ENCODE peak calls at places on chromosome 21, in seven cellular contexts. C, V, F, L, M, Z and U are unnamed samples. For H3K27me3, the result is how much of the 10 kb centered on the place peaks cover.

GRCh38 chr21:33901421-33902288 is 13.9 kb downstream of the ATP5PO start:
- DNase-seq in L (peak), V (no peak), F (peak), C (peak), Z (peak), M (peak), U (no peak)

GRCh38 chr21:25487046-25487594 is 120.2 kb downstream of the MRPL39 start:
- DNase-seq in V (no peak), C (no peak), F (no peak), M (no peak), Z (no peak), L (no peak), U (no peak)

GRCh38 chr21:28193189-28193588 is 799.5 kb downstream of the LTN1 start:
- DNase-seq in Z (no peak), C (no peak), F (no peak), M (no peak), V (no peak), L (no peak), U (no peak)

GRCh38 chr21:46362946-46363345 is 39.0 kb downstream of the PCNT start:
- DNase-seq in Z (no peak), L (no peak), C (no peak), V (peak), M (no peak), F (no peak), U (no peak)

GRCh38 chr21:16590186-16590585 is 860.4 kb downstream of the USP25 start:
- DNase-seq in L (no peak), C (no peak), V (no peak), F (no peak), Z (no peak), M (no peak), U (no peak)

GRCh38 chr21:38811257-38811656 is 5.5 kb downstream of the ETS2 start:
- DNase-seq in V (no peak), C (peak), M (peak), Z (no peak), L (peak), F (no peak), U (no peak)

GRCh38 chr21:37667380-37667779 is 248.9 kb downstream of the KCNJ6 start:
- DNase-seq in Z (no peak), V (no peak), C (no peak), F (no peak), L (no peak), M (no peak), U (no peak)

GRCh38 chr21:34027727-34028461 is 45.5 kb upstream of the MRPS6 start:
- DNase-seq in F (no peak), Z (no peak), C (no peak), V (no peak), M (peak), L (peak), U (no peak)

GRCh38 chr21:22575165-22575584 is 1577.0 kb downstream of the NCAM2 start:
- DNase-seq in C (no peak), L (no peak), V (no peak), F (no peak), M (no peak), Z (no peak), U (no peak)

GRCh38 chr21:33976980-33977720 is 61.5 kb upstream of the ATP5PO start:
- DNase-seq in M (no peak), V (no peak), Z (no peak), F (no peak), L (no peak), C (no peak), U (no peak)

GRCh38 chr21:46347791-46348381 is 23.9 kb downstream of the PCNT start:
- DNase-seq in L (peak), M (no peak), C (no peak), Z (no peak), V (peak), F (no peak), U (no peak)

GRCh38 chr21:27190601-27191000 is 223.7 kb upstream of the ADAMTS5 start:
- DNase-seq in V (no peak), C (peak), L (peak), F (no peak), Z (peak), M (peak), U (no peak)

GRCh38 chr21:29082416-29082815 is 9.0 kb upstream of the CCT8 start:
- DNase-seq in V (no peak), M (no peak), C (no peak), Z (no peak), L (no peak), F (no peak), U (no peak)

GRCh38 chr21:35252831-35253230 is 203.7 kb upstream of the RUNX1 start:
- DNase-seq in Z (no peak), C (peak), L (peak), M (no peak), F (no peak), V (no peak), U (no peak)

GRCh38 chr21:27564684-27565280 is 597.9 kb upstream of the ADAMTS5 start:
- DNase-seq in C (peak), Z (peak), F (no peak), M (peak), V (no peak), L (peak), U (no peak)

GRCh38 chr21:34535886-34536285 is 23.9 kb upstream of the KCNE1 start:
- DNase-seq in C (no peak), F (no peak), L (no peak), M (no peak), Z (no peak), V (no peak), U (no peak)

GRCh38 chr21:18030248-18030647 is 211.1 kb upstream of the C21orf91 start:
- DNase-seq in M (no peak), L (no peak), V (no peak), F (no peak), C (no peak), Z (no peak), U (no peak)

GRCh38 chr21:46599251-46599572 is 5.7 kb downstream of the S100B start:
- DNase-seq in V (no peak), F (no peak), M (peak), L (peak), Z (no peak), C (peak), U (no peak)

GRCh38 chr21:29092102-29092959 is 18.9 kb upstream of the CCT8 start:
- DNase-seq in C (peak), L (peak), V (no peak), F (no peak), M (peak), Z (no peak), U (no peak)

GRCh38 chr21:40053007-40053406 is 185.8 kb downstream of the PCP4 start:
- DNase-seq in C (no peak), Z (peak), M (no peak), F (peak), L (peak), V (peak), U (peak)

GRCh38 chr21:18369115-18369514 is 34.5 kb downstream of the TMPRSS15 start:
- DNase-seq in M (no peak), F (no peak), C (no peak), V (no peak), Z (no peak), L (peak), U (no peak)

GRCh38 chr21:37711294-37711844 is 204.9 kb downstream of the KCNJ6 start:
- DNase-seq in V (no peak), L (no peak), C (no peak), F (no peak), Z (no peak), M (no peak), U (no peak)

GRCh38 chr21:35217504-35218060 is 168.5 kb upstream of the RUNX1 start:
- DNase-seq in M (peak), Z (no peak), V (no peak), F (no peak), L (peak), C (peak), U (no peak)

GRCh38 chr21:38171723-38172344 is 85.0 kb upstream of the KCNJ15 start:
- DNase-seq in Z (no peak), V (peak), F (no peak), L (peak), C (peak), M (peak), U (no peak)

GRCh38 chr21:18913914-18914313 is 510.3 kb upstream of the TMPRSS15 start:
- DNase-seq in C (no peak), F (no peak), Z (no peak), M (no peak), V (peak), L (no peak), U (no peak)

GRCh38 chr21:25573409-25574206 is 33.7 kb downstream of the MRPL39 start:
- DNase-seq in V (no peak), Z (no peak), F (no peak), M (peak), C (peak), L (peak), U (no peak)

GRCh38 chr21:38807987-38808386 is 2.3 kb downstream of the ETS2 start:
- DNase-seq in Z (no peak), V (no peak), C (peak), M (no peak), F (no peak), L (no peak), U (no peak)

GRCh38 chr21:25370311-25370744 is 237.0 kb downstream of the MRPL39 start:
- DNase-seq in C (peak), M (peak), F (no peak), L (peak), V (no peak), Z (no peak), U (no peak)

DNA sequence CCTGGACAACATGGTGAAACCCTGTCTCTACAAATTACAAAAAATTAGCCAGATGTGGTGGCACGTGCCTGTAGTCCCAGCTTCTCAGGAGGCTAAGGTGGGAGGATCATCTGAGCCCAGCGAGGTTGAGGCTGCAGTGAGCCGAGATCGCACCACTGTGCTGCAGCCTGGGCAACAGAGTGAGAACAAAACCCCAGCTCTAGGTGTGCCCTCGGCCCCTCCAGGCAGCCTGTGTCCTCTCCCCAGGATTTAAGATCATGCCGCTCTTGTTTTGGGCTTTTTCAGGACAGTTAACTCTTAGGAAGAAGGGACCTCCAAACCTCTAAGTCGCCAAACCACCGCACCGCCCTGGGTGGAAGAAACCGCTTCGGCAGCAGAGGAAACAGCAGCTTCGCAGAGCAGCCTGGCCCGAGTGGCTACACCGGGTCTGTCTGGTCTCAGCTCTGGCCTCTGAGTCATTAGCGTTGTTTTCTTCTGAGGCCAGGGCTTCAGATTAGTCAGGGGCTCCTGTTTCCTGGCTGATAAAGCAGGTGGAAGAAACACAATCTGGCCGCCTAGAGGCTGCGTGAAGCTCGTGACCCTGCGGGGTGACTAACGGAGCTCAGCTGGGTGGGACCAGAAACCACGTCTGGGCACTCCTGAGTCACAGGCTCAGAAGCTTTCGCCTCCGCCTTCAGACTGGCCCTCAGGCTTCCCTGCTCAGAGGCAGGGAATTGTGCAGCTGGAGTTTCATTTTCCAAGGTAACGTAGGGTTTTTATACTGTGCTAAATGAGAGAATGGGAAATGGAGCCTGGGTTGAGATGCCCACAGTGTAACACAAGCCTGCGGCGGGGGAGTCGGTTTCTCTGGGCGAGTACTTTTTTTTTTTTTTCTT is 44.7 kb downstream of the CHAF1B start:
- DNase-seq in F (peak), L (peak), C (peak), M (peak), Z (peak), V (peak), U (peak)
- H3K27ac ChIP-seq in F (peak), L (peak), C (peak), M (peak), Z (no peak), V (peak), U (peak)

DNA sequence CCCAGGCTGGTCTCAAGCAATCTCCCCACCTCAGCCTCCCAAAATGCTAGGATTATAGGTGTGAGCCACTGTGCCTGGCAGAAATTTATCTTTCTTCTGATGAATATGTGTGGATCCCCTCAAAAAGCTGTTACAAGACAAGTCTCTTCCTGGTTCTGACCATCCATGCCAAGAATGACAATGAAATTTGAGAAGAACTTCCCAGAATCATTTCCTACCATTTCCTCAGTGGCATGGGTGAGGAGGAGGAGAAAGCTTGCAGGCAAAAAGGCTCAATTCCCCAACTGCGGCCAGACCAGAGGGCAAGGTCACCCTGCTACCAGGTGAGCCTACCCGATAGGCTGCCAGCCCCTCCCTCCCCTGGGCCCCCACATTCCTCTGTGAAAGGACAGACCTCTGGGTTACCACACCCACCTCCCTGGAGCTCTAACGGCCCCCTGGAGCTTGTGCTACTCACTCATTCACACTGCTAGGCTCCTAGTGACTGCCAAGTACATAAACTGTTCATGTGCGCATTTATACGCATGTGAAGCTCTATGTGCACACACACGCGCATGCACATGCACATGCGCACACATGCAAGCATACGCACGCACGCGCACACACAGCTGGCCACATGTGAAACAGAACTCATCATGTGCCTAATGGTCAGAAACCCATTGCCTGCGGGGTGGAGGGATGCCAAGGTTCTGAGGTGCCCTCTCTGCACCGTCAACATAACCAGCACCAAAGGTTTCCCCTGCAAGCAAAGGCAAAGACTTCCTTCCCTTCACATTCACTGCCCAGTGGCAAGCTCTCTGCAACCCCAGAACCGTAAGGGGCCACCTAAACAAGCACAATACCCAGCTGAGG is 17.1 kb downstream of the MRAP start:
- DNase-seq in V (no peak), M (no peak), Z (no peak), C (no peak), L (no peak), F (no peak), U (no peak)
- H3K4me3 ChIP-seq in V (no peak), M (no peak), Z (no peak), C (no peak), L (no peak), F (no peak), U (no peak)

GRCh38 chr21:44594406-44594916 is 2.2 kb upstream of the KRTAP10-6 start:
- DNase-seq in F (no peak), Z (no peak), L (no peak), C (no peak), V (no peak), M (no peak), U (no peak)

GRCh38 chr21:44590311-44590721 is 2.0 kb downstream of the KRTAP10-6 start:
- DNase-seq in Z (no peak), V (no peak), F (no peak), M (no peak), L (no peak), C (no peak), U (peak)

GRCh38 chr21:44592446-44593365 is at the start of gene KRTAP10-6:
- DNase-seq in Z (no peak), M (no peak), V (no peak), F (no peak), C (no peak), L (no peak), U (peak)

GRCh38 chr21:44596068-44596725 is 3.9 kb upstream of the KRTAP10-6 start:
- DNase-seq in C (no peak), V (no peak), Z (no peak), F (no peak), M (no peak), L (peak), U (no peak)

GRCh38 chr21:44593598-44594405 is 1.5 kb upstream of the KRTAP10-6 start:
- DNase-seq in V (no peak), F (no peak), M (no peak), L (peak), C (peak), Z (no peak), U (peak)
- H3K27me3 ChIP-seq in V (under half), F (under half), M (under half), L (under half), C (under half), Z (under half), U (under half)

DNA sequence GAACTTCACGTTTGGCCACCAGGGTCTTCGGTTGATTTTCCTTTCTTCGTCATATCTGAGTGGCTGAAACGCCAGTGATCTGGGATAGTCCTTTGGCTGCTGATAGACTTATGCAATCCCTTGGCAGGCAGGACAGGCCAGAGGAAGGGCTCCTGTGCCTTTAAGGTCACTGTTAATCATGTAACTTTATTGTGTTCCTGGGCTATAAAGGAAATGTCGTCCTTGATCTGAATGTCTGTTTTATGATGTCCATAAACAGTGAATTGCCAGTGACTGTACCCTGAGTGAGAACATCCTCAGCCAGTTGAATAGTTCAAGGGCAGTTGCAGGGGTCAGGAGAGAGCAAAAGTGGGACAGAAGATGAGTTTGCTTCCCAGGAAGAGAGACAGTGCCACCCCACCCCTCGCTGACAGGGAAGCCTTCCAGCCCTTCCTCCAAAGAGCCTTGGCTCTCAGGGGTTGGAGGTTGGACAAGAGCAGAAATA is 68.0 kb downstream of the PDE9A start:
- DNase-seq in C (no peak), M (no peak), F (peak), V (no peak), Z (peak), L (no peak), U (no peak)
- H3K27ac ChIP-seq in C (no peak), M (no peak), F (no peak), V (peak), Z (peak), L (no peak), U (peak)

GRCh38 chr21:15061284-15061683 is 3.5 kb downstream of the NRIP1 start:
- DNase-seq in V (no peak), L (no peak), Z (no peak), C (no peak), F (no peak), M (no peak), U (no peak)
- H3K4me3 ChIP-seq in V (no peak), L (peak), Z (no peak), C (peak), F (no peak), M (peak), U (no peak)

DNA sequence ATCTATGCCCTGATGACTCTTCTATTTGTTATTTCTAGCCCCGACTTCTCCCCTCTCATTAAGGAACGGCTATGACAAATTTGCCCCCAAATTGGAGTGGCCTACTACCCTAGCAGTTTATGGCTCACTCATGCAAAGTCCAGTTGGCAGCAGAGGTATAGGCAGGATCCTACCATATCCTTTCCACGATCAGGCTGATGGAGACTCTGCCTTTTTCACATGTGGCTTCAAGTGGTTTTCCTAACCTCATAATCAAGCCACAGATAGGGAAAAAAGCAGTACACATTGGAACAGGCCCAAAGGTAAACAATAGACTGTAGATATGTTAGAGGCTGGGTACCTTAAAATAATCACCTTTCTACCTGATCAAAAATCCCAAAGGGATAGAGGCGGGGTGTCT is 292.5 kb downstream of the NCAM2 start:
- DNase-seq in Z (no peak), M (no peak), V (no peak), L (no peak), F (no peak), C (no peak), U (no peak)
- H3K27me3 ChIP-seq in Z (under half), M (under half), V (under half), L (under half), F (under half), C (under half), U (under half)

GRCh38 chr21:31988492-31989285 is 115.9 kb downstream of the HUNK start:
- DNase-seq in L (no peak), V (no peak), Z (no peak), M (no peak), F (no peak), C (peak), U (no peak)

GRCh38 chr21:31987696-31988095 is 114.9 kb downstream of the HUNK start:
- DNase-seq in V (no peak), C (no peak), Z (no peak), F (no peak), M (no peak), L (no peak), U (peak)

GRCh38 chr21:31983120-31983519 is 110.3 kb downstream of the HUNK start:
- DNase-seq in F (no peak), M (no peak), L (no peak), Z (no peak), V (no peak), C (no peak), U (peak)

GRCh38 chr21:31986035-31986856 is 113.4 kb downstream of the HUNK start:
- DNase-seq in Z (no peak), L (no peak), F (no peak), C (no peak), V (no peak), M (no peak), U (no peak)

GRCh38 chr21:31985398-31985797 is 112.6 kb downstream of the HUNK start:
- DNase-seq in C (no peak), L (no peak), F (no peak), Z (no peak), V (no peak), M (no peak), U (no peak)
- H3K27ac ChIP-seq in C (no peak), L (no peak), F (no peak), Z (no peak), V (no peak), M (no peak), U (no peak)

DNA sequence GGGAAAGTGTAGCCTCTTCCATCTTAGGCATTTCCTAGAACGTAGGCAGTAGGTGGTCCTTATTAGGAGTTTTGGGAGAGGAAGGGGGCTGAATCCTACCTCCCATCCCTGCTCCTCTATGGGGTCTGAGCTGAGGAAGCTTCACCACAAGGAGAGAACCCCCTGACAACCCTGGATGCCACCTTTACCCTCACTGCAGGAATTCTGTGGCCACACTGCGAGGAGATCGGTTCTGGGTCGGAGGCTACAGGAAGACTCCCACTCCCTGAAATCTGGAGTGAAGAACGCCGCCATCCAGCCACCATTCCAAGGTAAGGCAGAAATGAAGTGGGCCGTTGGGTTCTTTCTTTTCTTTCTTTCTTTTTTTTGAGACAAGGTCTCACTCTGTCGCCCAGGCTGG is 1.5 kb downstream of the MX1 start:
- DNase-seq in L (no peak), F (no peak), C (no peak), V (no peak), M (no peak), Z (no peak), U (no peak)
- H3K4me3 ChIP-seq in L (no peak), F (no peak), C (no peak), V (peak), M (no peak), Z (no peak), U (peak)